ENCODE peak calls at places on chromosomes 2 and 18, in eight cellular contexts. One of them, this sample, is unnamed.

GRCh38 chr2:23824777-23825212 is 102.1 kb downstream of the ATAD2B start:
- DNase-seq in K562: peak; percentile 23
- DNase-seq in uterus: no peak
- DNase-seq in prostate gland: peak; percentile 25
- DNase-seq in A549: peak; percentile 60
- DNase-seq in HCT116: peak; percentile 36
- DNase-seq in esophagus squamous epithelium: no peak
- DNase-seq in transverse colon: no peak
- DNase-seq in this sample: no peak

GRCh38 chr2:160433466-160434172 is 60.0 kb downstream of the RBMS1 start:
- DNase-seq in K562: no peak
- DNase-seq in uterus: no peak
- DNase-seq in prostate gland: peak; percentile 33
- DNase-seq in A549: no peak
- DNase-seq in HCT116: no peak
- DNase-seq in esophagus squamous epithelium: no peak
- DNase-seq in transverse colon: no peak
- DNase-seq in this sample: no peak

GRCh38 chr2:201955702-201956141 is 77.9 kb upstream of the FZD7 start:
- DNase-seq in K562: no peak
- DNase-seq in uterus: peak; percentile 75
- DNase-seq in prostate gland: no peak
- DNase-seq in A549: no peak
- DNase-seq in HCT116: no peak
- DNase-seq in esophagus squamous epithelium: no peak
- DNase-seq in transverse colon: no peak
- DNase-seq in this sample: no peak

GRCh38 chr2:190158798-190159434 is 96.4 kb upstream of the MSTN start:
- DNase-seq in K562: no peak
- DNase-seq in uterus: no peak
- DNase-seq in prostate gland: no peak
- DNase-seq in A549: no peak
- DNase-seq in HCT116: no peak
- DNase-seq in esophagus squamous epithelium: no peak
- DNase-seq in transverse colon: peak; percentile 62
- DNase-seq in this sample: peak; percentile 54

GRCh38 chr18:65659912-65660311 is 90.9 kb upstream of the CDH7 start:
- DNase-seq in K562: no peak
- DNase-seq in uterus: no peak
- DNase-seq in prostate gland: no peak
- DNase-seq in A549: peak; percentile 2
- DNase-seq in HCT116: no peak
- DNase-seq in esophagus squamous epithelium: no peak
- DNase-seq in transverse colon: no peak
- DNase-seq in this sample: no peak

GRCh38 chr2:159224061-159224813 is 62.3 kb downstream of the WDSUB1 start:
- DNase-seq in K562: no peak
- DNase-seq in uterus: no peak
- DNase-seq in prostate gland: no peak
- DNase-seq in A549: no peak
- DNase-seq in HCT116: no peak
- DNase-seq in esophagus squamous epithelium: no peak
- DNase-seq in transverse colon: no peak
- DNase-seq in this sample: no peak

GRCh38 chr2:205411558-205411957 is 270.7 kb upstream of the NRP2 start:
- DNase-seq in K562: no peak
- DNase-seq in uterus: no peak
- DNase-seq in prostate gland: no peak
- DNase-seq in A549: no peak
- DNase-seq in HCT116: no peak
- DNase-seq in esophagus squamous epithelium: no peak
- DNase-seq in transverse colon: peak; percentile 53
- DNase-seq in this sample: no peak

GRCh38 chr2:225454412-225454811 is 54.9 kb downstream of the NYAP2 start:
- DNase-seq in K562: no peak
- DNase-seq in uterus: no peak
- DNase-seq in prostate gland: no peak
- DNase-seq in A549: no peak
- DNase-seq in HCT116: no peak
- DNase-seq in esophagus squamous epithelium: no peak
- DNase-seq in transverse colon: no peak
- DNase-seq in this sample: no peak

GRCh38 chr2:174337337-174338154 is 2.8 kb downstream of the SP9 start:
- DNase-seq in K562: peak; percentile 51
- DNase-seq in uterus: no peak
- DNase-seq in prostate gland: no peak
- DNase-seq in A549: peak; percentile 73
- DNase-seq in HCT116: no peak
- DNase-seq in esophagus squamous epithelium: no peak
- DNase-seq in transverse colon: no peak
- DNase-seq in this sample: no peak

GRCh38 chr18:58046087-58046793 is 2.2 kb downstream of the NEDD4L start:
- DNase-seq in K562: no peak
- DNase-seq in uterus: no peak
- DNase-seq in prostate gland: peak; percentile 27
- DNase-seq in A549: no peak
- DNase-seq in HCT116: no peak
- DNase-seq in esophagus squamous epithelium: no peak
- DNase-seq in transverse colon: no peak
- DNase-seq in this sample: no peak

GRCh38 chr2:108193251-108193650 is 46.5 kb upstream of the SULT1C3 start:
- DNase-seq in K562: no peak
- DNase-seq in uterus: no peak
- DNase-seq in prostate gland: no peak
- DNase-seq in A549: peak; percentile 68
- DNase-seq in HCT116: no peak
- DNase-seq in esophagus squamous epithelium: no peak
- DNase-seq in transverse colon: no peak
- DNase-seq in this sample: no peak

GRCh38 chr2:102001767-102002142 is 10.0 kb downstream of the IL1R2 start:
- DNase-seq in K562: no peak
- DNase-seq in uterus: no peak
- DNase-seq in prostate gland: no peak
- DNase-seq in A549: no peak
- DNase-seq in HCT116: no peak
- DNase-seq in esophagus squamous epithelium: no peak
- DNase-seq in transverse colon: no peak
- DNase-seq in this sample: no peak

GRCh38 chr2:23200460-23201113 is 184.4 kb upstream of the KLHL29 start:
- DNase-seq in K562: no peak
- DNase-seq in uterus: no peak
- DNase-seq in prostate gland: no peak
- DNase-seq in A549: no peak
- DNase-seq in HCT116: no peak
- DNase-seq in esophagus squamous epithelium: no peak
- DNase-seq in transverse colon: no peak
- DNase-seq in this sample: no peak

GRCh38 chr2:108570416-108570815 is 36.1 kb downstream of the LIMS1 start:
- DNase-seq in K562: no peak
- DNase-seq in uterus: no peak
- DNase-seq in prostate gland: no peak
- DNase-seq in A549: peak; percentile 61
- DNase-seq in HCT116: no peak
- DNase-seq in esophagus squamous epithelium: no peak
- DNase-seq in transverse colon: no peak
- DNase-seq in this sample: no peak

GRCh38 chr18:76358774-76359173 is 136.3 kb downstream of the ZNF516 start:
- DNase-seq in K562: no peak
- DNase-seq in uterus: no peak
- DNase-seq in prostate gland: no peak
- DNase-seq in A549: no peak
- DNase-seq in HCT116: no peak
- DNase-seq in esophagus squamous epithelium: no peak
- DNase-seq in transverse colon: no peak
- DNase-seq in this sample: no peak

GRCh38 chr2:119567292-119567691 is 23.0 kb downstream of the CFAP221 start:
- DNase-seq in K562: no peak
- DNase-seq in uterus: no peak
- DNase-seq in prostate gland: no peak
- DNase-seq in A549: no peak
- DNase-seq in HCT116: no peak
- DNase-seq in esophagus squamous epithelium: no peak
- DNase-seq in transverse colon: no peak
- DNase-seq in this sample: no peak

GRCh38 chr2:74530239-74531161 is 767 bp downstream of the HTRA2 start:
- DNase-seq in K562: peak; percentile 89
- DNase-seq in uterus: no peak
- DNase-seq in prostate gland: no peak
- DNase-seq in A549: no peak
- DNase-seq in HCT116: no peak
- DNase-seq in esophagus squamous epithelium: no peak
- DNase-seq in transverse colon: peak; percentile 62
- DNase-seq in this sample: peak; percentile 78

GRCh38 chr2:148244593-148245292 is 223.9 kb downstream of the MBD5 start:
- DNase-seq in K562: no peak
- DNase-seq in uterus: no peak
- DNase-seq in prostate gland: no peak
- DNase-seq in A549: peak; percentile 25
- DNase-seq in HCT116: no peak
- DNase-seq in esophagus squamous epithelium: no peak
- DNase-seq in transverse colon: no peak
- DNase-seq in this sample: no peak

GRCh38 chr2:204533629-204534370 is 11.5 kb upstream of the PARD3B start:
- DNase-seq in K562: no peak
- DNase-seq in uterus: no peak
- DNase-seq in prostate gland: peak; percentile 28
- DNase-seq in A549: peak; percentile 33
- DNase-seq in HCT116: no peak
- DNase-seq in esophagus squamous epithelium: no peak
- DNase-seq in transverse colon: no peak
- DNase-seq in this sample: peak; percentile 49

GRCh38 chr2:226609361-226609760 is 190.3 kb downstream of the IRS1 start:
- DNase-seq in K562: no peak
- DNase-seq in uterus: no peak
- DNase-seq in prostate gland: no peak
- DNase-seq in A549: no peak
- DNase-seq in HCT116: no peak
- DNase-seq in esophagus squamous epithelium: no peak
- DNase-seq in transverse colon: no peak
- DNase-seq in this sample: no peak

GRCh38 chr2:177495945-177496344 is 103.4 kb downstream of the AGPS start:
- DNase-seq in K562: no peak
- DNase-seq in uterus: no peak
- DNase-seq in prostate gland: no peak
- DNase-seq in A549: no peak
- DNase-seq in HCT116: no peak
- DNase-seq in esophagus squamous epithelium: no peak
- DNase-seq in transverse colon: no peak
- DNase-seq in this sample: no peak

GRCh38 chr18:31741096-31741735 is 19.5 kb downstream of the SLC25A52 start:
- DNase-seq in K562: peak; percentile 32
- DNase-seq in uterus: peak; percentile 42
- DNase-seq in prostate gland: peak; percentile 44
- DNase-seq in A549: peak; percentile 27
- DNase-seq in HCT116: peak; percentile 22
- DNase-seq in esophagus squamous epithelium: no peak
- DNase-seq in transverse colon: peak; percentile 44
- DNase-seq in this sample: peak; percentile 79

GRCh38 chr18:328928-329327 is 61.1 kb upstream of the THOC1 start:
- DNase-seq in K562: no peak
- DNase-seq in uterus: no peak
- DNase-seq in prostate gland: no peak
- DNase-seq in A549: no peak
- DNase-seq in HCT116: no peak
- DNase-seq in esophagus squamous epithelium: no peak
- DNase-seq in transverse colon: no peak
- DNase-seq in this sample: no peak

GRCh38 chr2:37617119-37617892 is 54.1 kb downstream of the CDC42EP3 start:
- DNase-seq in K562: no peak
- DNase-seq in uterus: no peak
- DNase-seq in prostate gland: no peak
- DNase-seq in A549: no peak
- DNase-seq in HCT116: no peak
- DNase-seq in esophagus squamous epithelium: no peak
- DNase-seq in transverse colon: no peak
- DNase-seq in this sample: no peak
- TF ChIP-seq POLR2A in K562: no peak
- TF ChIP-seq POLR2A in uterus: no peak
- TF ChIP-seq POLR2A in prostate gland: no peak
- TF ChIP-seq POLR2A in A549: no peak
- TF ChIP-seq POLR2A in HCT116: no peak
- TF ChIP-seq POLR2A in esophagus squamous epithelium: no peak
- TF ChIP-seq POLR2A in transverse colon: no peak
- TF ChIP-seq POLR2A in this sample: no peak

GRCh38 chr2:54455584-54456525 is at the start of gene SPTBN1:
- DNase-seq in K562: peak; percentile 59
- DNase-seq in uterus: peak; percentile 95
- DNase-seq in prostate gland: peak; percentile 90
- DNase-seq in A549: peak; percentile 91
- DNase-seq in HCT116: peak; percentile 61
- DNase-seq in esophagus squamous epithelium: no peak
- DNase-seq in transverse colon: peak; percentile 77
- DNase-seq in this sample: peak; percentile 29
- TF ChIP-seq CTCF in K562: no peak
- TF ChIP-seq CTCF in uterus: peak; percentile 14
- TF ChIP-seq CTCF in prostate gland: peak; percentile 13
- TF ChIP-seq CTCF in A549: no peak
- TF ChIP-seq CTCF in HCT116: no peak
- TF ChIP-seq CTCF in esophagus squamous epithelium: no peak
- TF ChIP-seq CTCF in transverse colon: no peak
- TF ChIP-seq CTCF in this sample: no peak

GRCh38 chr2:143063612-143064200 is 65.5 kb upstream of the ARHGAP15 start:
- DNase-seq in K562: no peak
- DNase-seq in uterus: no peak
- DNase-seq in prostate gland: no peak
- DNase-seq in A549: no peak
- DNase-seq in HCT116: no peak
- DNase-seq in esophagus squamous epithelium: no peak
- DNase-seq in transverse colon: no peak
- DNase-seq in this sample: no peak
- TF ChIP-seq POLR2A in K562: no peak
- TF ChIP-seq POLR2A in uterus: no peak
- TF ChIP-seq POLR2A in prostate gland: no peak
- TF ChIP-seq POLR2A in A549: no peak
- TF ChIP-seq POLR2A in HCT116: no peak
- TF ChIP-seq POLR2A in esophagus squamous epithelium: no peak
- TF ChIP-seq POLR2A in transverse colon: no peak
- TF ChIP-seq POLR2A in this sample: no peak

GRCh38 chr2:212402316-212402715 is 136.3 kb downstream of the ERBB4 start:
- DNase-seq in K562: no peak
- DNase-seq in uterus: no peak
- DNase-seq in prostate gland: no peak
- DNase-seq in A549: no peak
- DNase-seq in HCT116: no peak
- DNase-seq in esophagus squamous epithelium: no peak
- DNase-seq in transverse colon: no peak
- DNase-seq in this sample: no peak
- TF ChIP-seq CTCF in K562: no peak
- TF ChIP-seq CTCF in uterus: no peak
- TF ChIP-seq CTCF in prostate gland: no peak
- TF ChIP-seq CTCF in A549: no peak
- TF ChIP-seq CTCF in HCT116: no peak
- TF ChIP-seq CTCF in esophagus squamous epithelium: no peak
- TF ChIP-seq CTCF in transverse colon: no peak
- TF ChIP-seq CTCF in this sample: no peak

DNA sequence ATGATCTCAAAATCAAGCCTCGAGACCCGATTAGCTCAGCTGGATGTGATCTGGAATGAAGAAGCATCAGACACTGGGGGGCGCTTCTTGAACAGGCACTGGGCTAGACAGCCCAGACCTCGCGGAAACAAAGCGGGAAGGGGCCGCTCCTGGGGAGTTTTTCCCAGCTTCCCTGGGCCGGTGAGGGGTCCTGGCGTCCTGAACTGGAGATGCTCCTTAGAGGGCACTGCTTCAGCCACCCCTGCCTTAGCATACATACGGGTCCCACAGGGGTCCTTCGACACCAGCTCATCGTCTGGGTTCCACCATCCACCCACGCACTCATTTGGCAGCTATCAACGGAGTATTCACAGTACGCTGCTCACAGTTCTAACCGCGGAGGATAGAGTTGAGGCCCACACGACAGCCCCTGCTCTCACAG is 146.7 kb downstream of the TSN start:
- DNase-seq in K562: peak; percentile 72
- DNase-seq in uterus: no peak
- DNase-seq in prostate gland: no peak
- DNase-seq in A549: no peak
- DNase-seq in HCT116: no peak
- DNase-seq in esophagus squamous epithelium: no peak
- DNase-seq in transverse colon: no peak
- DNase-seq in this sample: no peak
- TF ChIP-seq POLR2A in K562: no peak
- TF ChIP-seq POLR2A in uterus: no peak
- TF ChIP-seq POLR2A in prostate gland: no peak
- TF ChIP-seq POLR2A in A549: no peak
- TF ChIP-seq POLR2A in HCT116: peak; percentile 25
- TF ChIP-seq POLR2A in esophagus squamous epithelium: no peak
- TF ChIP-seq POLR2A in transverse colon: no peak
- TF ChIP-seq POLR2A in this sample: no peak

This sample was measured in Peyer's patch.